ENCODE peak calls at places on chromosomes 4 and X, in seven cellular contexts. One of them, this sample, is unnamed.

GRCh38 chr4:160864253-160864652 is 1299.5 kb downstream of the FSTL5 start:
- DNase-seq in IMR-90: no peak
- DNase-seq in mesendoderm: no peak
- DNase-seq in H9: no peak
- DNase-seq in neuronal stem cell: no peak
- DNase-seq in H1: no peak
- DNase-seq in trophoblast cell: no peak
- DNase-seq in this sample: no peak

GRCh38 chrX:118807151-118808017 is 16.2 kb upstream of the ZCCHC12 start:
- DNase-seq in IMR-90: peak; percentile 52
- DNase-seq in mesendoderm: peak; percentile 67
- DNase-seq in H9: peak; percentile 48
- DNase-seq in neuronal stem cell: peak; percentile 30
- DNase-seq in H1: no peak
- DNase-seq in trophoblast cell: peak; percentile 19
- DNase-seq in this sample: peak; percentile 47

GRCh38 chr4:153001626-153002025 is 65.5 kb downstream of the FHDC1 start:
- DNase-seq in IMR-90: no peak
- DNase-seq in mesendoderm: no peak
- DNase-seq in H9: no peak
- DNase-seq in neuronal stem cell: no peak
- DNase-seq in H1: no peak
- DNase-seq in trophoblast cell: no peak
- DNase-seq in this sample: no peak

GRCh38 chr4:141058739-141059507 is 74.3 kb downstream of the RNF150 start:
- DNase-seq in IMR-90: peak; percentile 94
- DNase-seq in mesendoderm: no peak
- DNase-seq in H9: no peak
- DNase-seq in neuronal stem cell: no peak
- DNase-seq in H1: no peak
- DNase-seq in trophoblast cell: no peak
- DNase-seq in this sample: peak; percentile 70

GRCh38 chr4:118313098-118313497 is 39.7 kb downstream of the PRSS12 start:
- DNase-seq in IMR-90: peak; percentile 49
- DNase-seq in mesendoderm: peak; percentile 23
- DNase-seq in H9: peak; percentile 42
- DNase-seq in neuronal stem cell: no peak
- DNase-seq in H1: no peak
- DNase-seq in trophoblast cell: no peak
- DNase-seq in this sample: peak; percentile 69

GRCh38 chr4:151530783-151531182 is 121.8 kb downstream of the FHIP1A start:
- DNase-seq in IMR-90: no peak
- DNase-seq in mesendoderm: no peak
- DNase-seq in H9: no peak
- DNase-seq in neuronal stem cell: no peak
- DNase-seq in H1: no peak
- DNase-seq in trophoblast cell: no peak
- DNase-seq in this sample: peak; percentile 6

GRCh38 chrX:10178866-10179463 is 22.2 kb downstream of the CLCN4 start:
- DNase-seq in IMR-90: no peak
- DNase-seq in mesendoderm: no peak
- DNase-seq in H9: no peak
- DNase-seq in neuronal stem cell: no peak
- DNase-seq in H1: no peak
- DNase-seq in trophoblast cell: no peak
- DNase-seq in this sample: no peak

GRCh38 chrX:65644621-65645287 is 22.7 kb upstream of the MSN start:
- DNase-seq in IMR-90: peak; percentile 79
- DNase-seq in mesendoderm: peak; percentile 53
- DNase-seq in H9: peak; percentile 27
- DNase-seq in neuronal stem cell: no peak
- DNase-seq in H1: no peak
- DNase-seq in trophoblast cell: no peak
- DNase-seq in this sample: peak; percentile 49

GRCh38 chr4:81470456-81471327 is 1.0 kb downstream of the RASGEF1B start:
- DNase-seq in IMR-90: no peak
- DNase-seq in mesendoderm: peak; percentile 77
- DNase-seq in H9: peak; percentile 45
- DNase-seq in neuronal stem cell: no peak
- DNase-seq in H1: no peak
- DNase-seq in trophoblast cell: no peak
- DNase-seq in this sample: peak; percentile 13

GRCh38 chr4:1711055-1711905 is 839 bp downstream of the SLBP start:
- DNase-seq in IMR-90: peak; percentile 55
- DNase-seq in mesendoderm: peak; percentile 54
- DNase-seq in H9: peak; percentile 48
- DNase-seq in neuronal stem cell: no peak
- DNase-seq in H1: no peak
- DNase-seq in trophoblast cell: no peak
- DNase-seq in this sample: peak; percentile 66

GRCh38 chr4:87030606-87031441 is 96.0 kb downstream of the AFF1 start:
- DNase-seq in IMR-90: peak; percentile 33
- DNase-seq in mesendoderm: peak; percentile 95
- DNase-seq in H9: no peak
- DNase-seq in neuronal stem cell: no peak
- DNase-seq in H1: no peak
- DNase-seq in trophoblast cell: no peak
- DNase-seq in this sample: peak; percentile 64

GRCh38 chrX:23478056-23478455 is 143.4 kb downstream of the PTCHD1 start:
- DNase-seq in IMR-90: no peak
- DNase-seq in mesendoderm: no peak
- DNase-seq in H9: no peak
- DNase-seq in neuronal stem cell: no peak
- DNase-seq in H1: no peak
- DNase-seq in trophoblast cell: no peak
- DNase-seq in this sample: no peak

GRCh38 chrX:121103381-121103780 is 56.0 kb downstream of the GLUD2 start:
- DNase-seq in IMR-90: no peak
- DNase-seq in mesendoderm: no peak
- DNase-seq in H9: no peak
- DNase-seq in neuronal stem cell: no peak
- DNase-seq in H1: no peak
- DNase-seq in trophoblast cell: no peak
- DNase-seq in this sample: no peak

GRCh38 chr4:154014401-154015105 is 225.7 kb upstream of the SFRP2 start:
- DNase-seq in IMR-90: no peak
- DNase-seq in mesendoderm: no peak
- DNase-seq in H9: no peak
- DNase-seq in neuronal stem cell: no peak
- DNase-seq in H1: no peak
- DNase-seq in trophoblast cell: no peak
- DNase-seq in this sample: peak; percentile 43

GRCh38 chrX:96004386-96004785 is 680.3 kb upstream of the DIAPH2 start:
- DNase-seq in IMR-90: peak; percentile 74
- DNase-seq in mesendoderm: peak; percentile 17
- DNase-seq in H9: no peak
- DNase-seq in neuronal stem cell: no peak
- DNase-seq in H1: no peak
- DNase-seq in trophoblast cell: no peak
- DNase-seq in this sample: peak; percentile 48

GRCh38 chrX:102712967-102713677 is 874 bp downstream of the GPRASP2 start:
- DNase-seq in IMR-90: peak; percentile 41
- DNase-seq in mesendoderm: peak; percentile 63
- DNase-seq in H9: peak; percentile 36
- DNase-seq in neuronal stem cell: peak; percentile 15
- DNase-seq in H1: no peak
- DNase-seq in trophoblast cell: no peak
- DNase-seq in this sample: peak; percentile 66

GRCh38 chrX:129654652-129655546 is at the start of gene APLN:
- DNase-seq in IMR-90: peak; percentile 19
- DNase-seq in mesendoderm: peak; percentile 38
- DNase-seq in H9: no peak
- DNase-seq in neuronal stem cell: peak; percentile 20
- DNase-seq in H1: no peak
- DNase-seq in trophoblast cell: no peak
- DNase-seq in this sample: peak; percentile 38

GRCh38 chr4:83599183-83599582 is 63.3 kb downstream of the GPAT3 start:
- DNase-seq in IMR-90: peak; percentile 59
- DNase-seq in mesendoderm: peak; percentile 69
- DNase-seq in H9: no peak
- DNase-seq in neuronal stem cell: no peak
- DNase-seq in H1: no peak
- DNase-seq in trophoblast cell: peak; percentile 4
- DNase-seq in this sample: peak; percentile 57

GRCh38 chr4:152309418-152309817 is 226.5 kb downstream of the FBXW7 start:
- DNase-seq in IMR-90: no peak
- DNase-seq in mesendoderm: no peak
- DNase-seq in H9: no peak
- DNase-seq in neuronal stem cell: no peak
- DNase-seq in H1: no peak
- DNase-seq in trophoblast cell: no peak
- DNase-seq in this sample: no peak

GRCh38 chr4:243407-243806 is 61.9 kb downstream of the ZNF732 start:
- DNase-seq in IMR-90: no peak
- DNase-seq in mesendoderm: peak; percentile 37
- DNase-seq in H9: no peak
- DNase-seq in neuronal stem cell: no peak
- DNase-seq in H1: peak; percentile 47
- DNase-seq in trophoblast cell: no peak
- DNase-seq in this sample: no peak

GRCh38 chrX:68721546-68721945 is 74.1 kb downstream of the STARD8 start:
- DNase-seq in IMR-90: no peak
- DNase-seq in mesendoderm: no peak
- DNase-seq in H9: no peak
- DNase-seq in neuronal stem cell: no peak
- DNase-seq in H1: no peak
- DNase-seq in trophoblast cell: no peak
- DNase-seq in this sample: no peak

GRCh38 chrX:153642655-153643430 is 4.2 kb upstream of the DUSP9 start:
- DNase-seq in IMR-90: no peak
- DNase-seq in mesendoderm: no peak
- DNase-seq in H9: peak; percentile 20
- DNase-seq in neuronal stem cell: no peak
- DNase-seq in H1: no peak
- DNase-seq in trophoblast cell: no peak
- DNase-seq in this sample: no peak

GRCh38 chr4:87442889-87443288 is 20.5 kb downstream of the NUDT9 start:
- DNase-seq in IMR-90: peak; percentile 19
- DNase-seq in mesendoderm: no peak
- DNase-seq in H9: no peak
- DNase-seq in neuronal stem cell: no peak
- DNase-seq in H1: no peak
- DNase-seq in trophoblast cell: no peak
- DNase-seq in this sample: peak; percentile 12

DNA sequence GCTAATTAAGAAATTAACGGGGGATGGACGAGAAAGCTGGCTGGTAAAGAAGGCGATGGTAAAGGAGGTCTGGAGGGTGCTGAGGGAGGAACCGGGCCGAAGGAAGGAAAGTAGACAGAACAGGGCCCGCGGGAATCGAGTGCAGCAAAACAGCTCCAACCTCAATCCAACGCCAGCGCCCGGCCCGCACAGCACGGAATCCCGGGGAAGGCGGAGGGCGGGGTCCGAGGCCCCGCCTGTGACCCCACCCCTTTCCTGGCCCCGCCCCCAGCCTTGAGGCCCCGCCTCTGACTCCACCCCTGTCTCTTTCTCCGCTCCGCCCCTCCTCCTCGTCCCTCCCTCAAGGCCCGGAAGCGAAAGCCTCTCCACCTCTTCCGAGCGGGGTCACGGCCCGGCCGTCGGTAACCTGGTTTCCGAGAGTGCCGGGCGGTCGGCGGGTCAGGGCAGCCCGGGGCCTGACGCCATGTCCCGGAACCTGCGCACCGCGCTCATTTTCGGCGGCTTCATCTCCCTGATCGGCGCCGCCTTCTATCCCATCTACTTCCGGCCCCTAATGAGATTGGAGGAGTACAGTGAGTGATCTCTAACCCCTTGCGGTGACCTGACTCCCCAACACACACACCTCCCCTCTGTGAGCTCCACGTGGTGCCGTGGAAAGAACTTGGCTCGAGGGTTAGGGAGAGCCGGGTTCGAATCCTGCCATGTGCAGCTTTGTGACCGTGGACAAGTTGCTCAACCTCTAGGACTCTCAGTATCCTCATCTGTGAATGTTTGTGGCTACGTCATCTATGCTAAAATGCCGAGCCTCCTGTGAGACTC is at the start of gene SMIM20:
- DNase-seq in IMR-90: peak; percentile 86
- DNase-seq in mesendoderm: peak; percentile 92
- DNase-seq in H9: peak; percentile 90
- DNase-seq in neuronal stem cell: peak; percentile 89
- DNase-seq in H1: peak; percentile 61
- DNase-seq in trophoblast cell: peak; percentile 80
- DNase-seq in this sample: peak; percentile 88
- H3K4me1 ChIP-seq in IMR-90: peaks cover 6% of the 10 kb centered on the region
- H3K4me1 ChIP-seq in mesendoderm: peaks cover 2% of the 10 kb centered on the region
- H3K4me1 ChIP-seq in H9: no peaks in the 10 kb centered on the region
- H3K4me1 ChIP-seq in neuronal stem cell: peaks cover 5% of the 10 kb centered on the region
- H3K4me1 ChIP-seq in H1: peaks cover 3% of the 10 kb centered on the region
- H3K4me1 ChIP-seq in trophoblast cell: peaks cover 8% of the 10 kb centered on the region
- H3K4me1 ChIP-seq in this sample: peaks cover 9% of the 10 kb centered on the region

GRCh38 chrX:2134782-2135181 is 366.0 kb downstream of the DHRSX start:
- DNase-seq in IMR-90: no peak
- DNase-seq in mesendoderm: no peak
- DNase-seq in H9: no peak
- DNase-seq in neuronal stem cell: no peak
- DNase-seq in H1: no peak
- DNase-seq in trophoblast cell: no peak
- DNase-seq in this sample: no peak
- H3K18ac ChIP-seq in IMR-90: no peak overlapping the region
- H3K18ac ChIP-seq in mesendoderm: no peak overlapping the region
- H3K18ac ChIP-seq in H9: no peak overlapping the region
- H3K18ac ChIP-seq in neuronal stem cell: no peak overlapping the region
- H3K18ac ChIP-seq in H1: no peak overlapping the region
- H3K18ac ChIP-seq in trophoblast cell: no peak overlapping the region
- H3K18ac ChIP-seq in this sample: no peak overlapping the region

DNA sequence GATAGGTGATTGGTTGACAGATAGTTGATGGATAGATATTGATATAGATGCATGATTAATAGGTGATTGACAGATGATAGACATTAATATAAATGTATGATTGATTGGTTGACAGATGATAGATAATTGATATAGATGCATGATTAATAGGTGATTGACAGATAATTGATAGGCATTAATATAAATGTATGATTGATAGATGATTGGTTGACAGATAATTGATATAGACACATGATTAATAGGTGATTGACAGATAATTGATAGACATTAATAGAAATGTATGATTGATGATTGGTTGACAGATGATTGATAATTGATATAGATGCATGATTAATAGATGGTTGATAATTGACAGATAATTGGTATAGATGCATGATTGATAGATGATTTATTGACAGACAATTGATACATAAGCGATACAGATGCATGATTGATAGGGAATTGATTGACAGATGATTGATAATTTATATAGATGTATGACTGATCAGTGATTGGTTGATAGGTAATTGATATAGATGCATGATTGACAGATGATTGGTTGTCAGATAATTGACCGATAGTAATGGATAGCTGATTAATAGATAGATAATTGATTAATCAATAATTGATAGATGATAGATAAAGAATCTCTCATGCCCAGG is 44.9 kb upstream of the PPP2R3B start:
- DNase-seq in IMR-90: no peak
- DNase-seq in mesendoderm: no peak
- DNase-seq in H9: no peak
- DNase-seq in neuronal stem cell: no peak
- DNase-seq in H1: no peak
- DNase-seq in trophoblast cell: no peak
- DNase-seq in this sample: no peak
- H3K27me3 ChIP-seq in IMR-90: no peaks in the 10 kb centered on the region
- H3K27me3 ChIP-seq in mesendoderm: no peaks in the 10 kb centered on the region
- H3K27me3 ChIP-seq in H9: no peaks in the 10 kb centered on the region
- H3K27me3 ChIP-seq in neuronal stem cell: peaks cover 5% of the 10 kb centered on the region
- H3K27me3 ChIP-seq in H1: peaks cover 14% of the 10 kb centered on the region
- H3K27me3 ChIP-seq in trophoblast cell: no peaks in the 10 kb centered on the region
- H3K27me3 ChIP-seq in this sample: peaks cover 25% of the 10 kb centered on the region

GRCh38 chr4:37904824-37905223 is 13.9 kb downstream of the TBC1D1 start:
- DNase-seq in IMR-90: no peak
- DNase-seq in mesendoderm: no peak
- DNase-seq in H9: no peak
- DNase-seq in neuronal stem cell: no peak
- DNase-seq in H1: no peak
- DNase-seq in trophoblast cell: no peak
- DNase-seq in this sample: no peak
- H3K4me1 ChIP-seq in IMR-90: no peaks in the 10 kb centered on the region
- H3K4me1 ChIP-seq in mesendoderm: no peaks in the 10 kb centered on the region
- H3K4me1 ChIP-seq in H9: peaks cover 4% of the 10 kb centered on the region
- H3K4me1 ChIP-seq in neuronal stem cell: peaks cover 2% of the 10 kb centered on the region
- H3K4me1 ChIP-seq in H1: peaks cover 7% of the 10 kb centered on the region
- H3K4me1 ChIP-seq in trophoblast cell: peaks cover 2% of the 10 kb centered on the region
- H3K4me1 ChIP-seq in this sample: no peaks in the 10 kb centered on the region